ENCODE peak calls at places on chromosomes 11 and 22, in six cellular contexts. Y, I, R, J, X and U are unnamed samples.

GRCh38 chr11:87432006-87432405 is 394.3 kb downstream of the TMEM135 start:
- DNase-seq in Y (no peak), I (no peak), R (no peak), J (no peak), X (no peak), U (peak; percentile 53)

GRCh38 chr11:15886866-15887265 is 469.5 kb downstream of the SOX6 start:
- DNase-seq in Y (no peak), I (no peak), R (no peak), J (no peak), X (no peak), U (peak; percentile 38)

GRCh38 chr11:1946812-1947480 is at the start of gene MRPL23:
- DNase-seq in Y (no peak), I (no peak), R (no peak), J (no peak), X (no peak), U (no peak)

GRCh38 chr11:86099727-86100320 is 30.9 kb upstream of the PICALM start:
- DNase-seq in Y (no peak), I (no peak), R (no peak), J (no peak), X (no peak), U (no peak)

GRCh38 chr22:41800348-41801146 is at the start of gene CCDC134:
- DNase-seq in Y (peak; percentile 96), I (peak; percentile 95), R (peak; percentile 60), J (peak; percentile 92), X (peak; percentile 48), U (peak; percentile 20)

GRCh38 chr11:130198292-130198691 is 38.7 kb downstream of the ST14 start:
- DNase-seq in Y (no peak), I (no peak), R (no peak), J (no peak), X (no peak), U (no peak)

GRCh38 chr11:107563702-107564101 is 1.8 kb downstream of the ALKBH8 start:
- DNase-seq in Y (peak; percentile 54), I (peak; percentile 40), R (peak; percentile 64), J (peak; percentile 52), X (peak; percentile 41), U (peak; percentile 28)

GRCh38 chr11:121071456-121072236 is 29.4 kb upstream of the TECTA start:
- DNase-seq in Y (peak; percentile 43), I (peak; percentile 54), R (no peak), J (peak; percentile 56), X (no peak), U (no peak)

GRCh38 chr22:41699264-41700104 is at the start of gene MEI1:
- DNase-seq in Y (peak; percentile 86), I (peak; percentile 15), R (peak; percentile 38), J (peak; percentile 91), X (peak; percentile 45), U (peak; percentile 28)

GRCh38 chr11:6413791-6414231 is 5.1 kb downstream of the APBB1 start:
- DNase-seq in Y (no peak), I (no peak), R (no peak), J (no peak), X (no peak), U (no peak)

GRCh38 chr11:122709042-122709760 is 53.7 kb downstream of the UBASH3B start:
- DNase-seq in Y (no peak), I (no peak), R (peak; percentile 84), J (no peak), X (no peak), U (no peak)

GRCh38 chr11:10715571-10715970 is 22.0 kb upstream of the IRAG1 start:
- DNase-seq in Y (no peak), I (no peak), R (no peak), J (no peak), X (no peak), U (no peak)

GRCh38 chr11:128399186-128399585 is 188.2 kb downstream of the ETS1 start:
- DNase-seq in Y (no peak), I (no peak), R (peak; percentile 81), J (no peak), X (peak; percentile 65), U (no peak)

GRCh38 chr11:3723014-3723708 is 52.0 kb upstream of the CHRNA10 start:
- DNase-seq in Y (no peak), I (no peak), R (peak; percentile 94), J (no peak), X (peak; percentile 97), U (peak; percentile 88)

GRCh38 chr11:6397636-6398035 is 7.4 kb downstream of the SMPD1 start:
- DNase-seq in Y (no peak), I (no peak), R (peak; percentile 38), J (no peak), X (no peak), U (no peak)

GRCh38 chr11:95567685-95568084 is 221.9 kb downstream of the FAM76B start:
- DNase-seq in Y (no peak), I (no peak), R (no peak), J (no peak), X (no peak), U (no peak)

GRCh38 chr11:128897841-128898240 is 6.7 kb downstream of the KCNJ5 start:
- DNase-seq in Y (no peak), I (no peak), R (no peak), J (no peak), X (no peak), U (no peak)

GRCh38 chr11:62127426-62127825 is 3.6 kb downstream of the INCENP start:
- DNase-seq in Y (no peak), I (no peak), R (no peak), J (no peak), X (no peak), U (no peak)

GRCh38 chr11:64485077-64485476 is 105.9 kb upstream of the SLC22A12 start:
- DNase-seq in Y (no peak), I (no peak), R (no peak), J (peak; percentile 23), X (no peak), U (no peak)

GRCh38 chr11:64490562-64491216 is 100.3 kb upstream of the SLC22A12 start:
- DNase-seq in Y (no peak), I (no peak), R (no peak), J (no peak), X (no peak), U (no peak)

GRCh38 chr11:64492561-64492960 is 98.5 kb upstream of the SLC22A12 start:
- DNase-seq in Y (no peak), I (no peak), R (no peak), J (no peak), X (no peak), U (no peak)

GRCh38 chr11:64484308-64485061 is 106.5 kb upstream of the SLC22A12 start:
- DNase-seq in Y (no peak), I (no peak), R (no peak), J (no peak), X (no peak), U (no peak)

DNA sequence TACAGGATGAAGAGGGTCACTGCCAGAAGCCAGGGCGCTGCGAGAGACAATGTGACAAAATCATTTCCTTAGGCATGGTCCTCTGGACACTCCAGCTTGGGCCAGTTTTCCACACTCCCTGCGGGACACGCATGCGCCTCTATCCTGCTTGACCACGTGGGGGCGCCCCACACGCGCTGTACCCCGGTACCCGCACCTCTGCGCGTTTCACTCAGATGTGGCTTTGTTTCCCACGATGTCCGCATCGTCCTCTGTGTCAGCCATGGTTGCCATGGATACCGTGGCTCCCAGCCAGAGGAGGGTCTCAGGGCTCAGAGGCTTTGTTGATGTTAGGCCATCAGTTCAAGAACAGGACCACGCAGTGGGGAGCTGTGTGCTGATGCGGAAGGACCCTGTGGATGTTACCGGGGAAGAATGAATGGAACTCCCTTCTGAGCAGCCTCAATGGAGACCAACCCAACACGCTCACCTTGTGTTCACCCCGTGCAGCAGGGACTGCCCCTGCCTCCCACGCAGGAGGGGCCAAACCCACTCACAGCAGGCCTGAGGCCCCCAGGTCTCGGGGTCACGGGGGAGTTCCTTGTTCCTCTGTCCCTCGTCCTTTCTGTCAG is 101.1 kb upstream of the SLC22A12 start:
- DNase-seq in Y (peak; percentile 88), I (peak; percentile 92), R (peak; percentile 38), J (peak; percentile 84), X (no peak), U (no peak)
- TF ChIP-seq CTCF in Y (peak; percentile 93), I (peak; percentile 95), R (peak; percentile 82), J (peak; percentile 99), X (peak; percentile 82), U (peak; percentile 46)

GRCh38 chr22:30262917-30263741 is 3.5 kb downstream of the OSM start:
- DNase-seq in Y (peak; percentile 95), I (peak; percentile 89), R (no peak), J (peak; percentile 95), X (no peak), U (no peak)
- H3K4me3 ChIP-seq in Y (no peak overlapping the region), I (no peak overlapping the region), R (no peak overlapping the region), J (no peak overlapping the region), X (no peak overlapping the region), U (no peak overlapping the region)

GRCh38 chr22:50698546-50698945 is 25.9 kb downstream of the SHANK3 start:
- DNase-seq in Y (peak; percentile 45), I (no peak), R (no peak), J (no peak), X (no peak), U (no peak)

GRCh38 chr22:50697667-50698506 is 25.3 kb downstream of the SHANK3 start:
- DNase-seq in Y (peak; percentile 56), I (no peak), R (no peak), J (no peak), X (no peak), U (no peak)

GRCh38 chr22:50695421-50696250 is 23.0 kb downstream of the SHANK3 start:
- DNase-seq in Y (peak; percentile 35), I (no peak), R (no peak), J (no peak), X (no peak), U (no peak)

GRCh38 chr22:50696251-50696798 is 23.7 kb downstream of the SHANK3 start:
- DNase-seq in Y (no peak), I (no peak), R (no peak), J (no peak), X (no peak), U (no peak)

DNA sequence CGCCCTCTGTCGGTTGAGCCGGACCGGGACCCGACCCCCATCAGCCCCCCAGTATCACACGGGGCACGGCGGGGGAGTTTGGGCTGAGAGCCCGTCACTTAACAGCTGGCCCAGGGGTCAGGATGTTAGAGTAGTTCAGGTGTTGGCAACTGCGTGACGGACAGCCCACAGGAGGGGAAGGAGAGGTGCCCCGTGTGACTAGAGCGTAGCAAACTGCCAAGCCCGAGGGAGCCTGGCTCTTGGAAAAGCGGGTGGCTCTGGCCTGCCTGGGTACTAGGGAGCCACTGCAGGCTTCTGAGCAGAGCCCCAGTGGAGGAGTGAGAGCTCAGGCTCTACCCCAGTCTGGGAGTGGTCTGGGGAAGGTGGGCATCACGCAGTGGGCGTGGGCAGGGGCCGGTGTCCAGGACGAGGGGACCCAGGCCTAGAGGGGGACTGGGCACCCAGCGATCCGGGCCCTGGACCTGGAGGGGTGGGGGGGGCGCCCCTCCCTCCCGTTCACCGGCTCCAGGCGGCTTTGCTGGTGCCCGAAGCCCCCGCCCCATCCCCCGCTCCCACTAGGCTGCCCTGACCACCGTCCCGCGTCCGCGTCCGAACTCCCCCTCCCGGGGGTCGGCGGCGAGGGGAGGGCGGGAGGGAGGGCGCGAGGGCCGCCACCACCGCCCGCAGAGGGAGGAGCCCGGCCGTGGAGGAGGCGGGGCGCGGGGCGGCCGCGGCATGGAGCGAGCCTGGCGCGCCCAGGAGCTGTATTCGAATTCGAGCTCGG is 24.4 kb downstream of the SHANK3 start:
- DNase-seq in Y (peak; percentile 80), I (peak; percentile 81), R (no peak), J (peak; percentile 74), X (no peak), U (no peak)
- TF ChIP-seq CTCF in Y (peak; percentile 90), I (peak; percentile 79), R (peak; percentile 77), J (peak; percentile 79), X (peak; percentile 77), U (peak; percentile 71)

DNA sequence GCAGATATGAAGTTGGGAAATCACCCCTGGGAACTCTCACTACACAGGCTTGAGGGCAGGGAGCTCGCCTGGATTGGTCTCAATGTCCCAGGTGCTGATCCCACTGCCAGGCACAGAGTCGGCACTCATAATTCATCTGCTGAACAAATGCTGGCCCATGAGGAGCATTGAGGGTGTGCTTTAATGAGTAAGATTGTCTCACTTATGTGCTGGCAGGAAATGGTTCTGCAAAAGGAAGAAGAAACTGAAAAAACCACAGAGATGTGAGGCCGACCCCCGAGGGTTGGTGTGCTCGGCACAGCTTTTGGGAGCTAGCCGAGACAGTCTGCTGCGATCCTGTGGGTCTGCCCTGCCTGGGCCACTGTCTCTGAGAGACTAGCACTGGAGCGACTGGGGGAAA is 9.4 kb downstream of the PLAAT2 start:
- DNase-seq in Y (no peak), I (no peak), R (no peak), J (no peak), X (no peak), U (no peak)
- H3K4me3 ChIP-seq in Y (no peak overlapping the region), I (no peak overlapping the region), R (no peak overlapping the region), J (no peak overlapping the region), X (no peak overlapping the region), U (no peak overlapping the region)